ENCODE peak calls at places on chromosomes 3 and 15, in nine cellular contexts. C is RWPE1; H is mucosa of gallbladder; F is RPMI8226; X is AG09319; Z is anterior cingulate cortex; D is activated naive CD8-positive, alpha-beta T cell treated with anti-CD3 and anti-CD28 coated beads, Interleukin-2, amount 10 ng/mL, durations not matched to agents 7 days and 5 days; Y is fibroblast of pulmonary artery; V is mesenchymal stem cell. U is an unnamed sample.

GRCh38 chr3:32399030-32399620 is 7.5 kb downstream of the CMTM7 start:
- DNase-seq in X (no peak), V (peak), D (no peak), F (peak), H (no peak), Y (peak), C (no peak), Z (no peak), U (peak)

GRCh38 chr15:68820205-68820588 is 498 bp downstream of the ANP32A start:
- DNase-seq in C (peak), V (peak), H (peak), Y (peak), X (no peak), D (peak), Z (peak), F (peak), U (no peak)

GRCh38 chr3:152199069-152199838 is 69.5 kb upstream of the MBNL1 start:
- DNase-seq in D (no peak), H (no peak), V (no peak), Z (no peak), X (no peak), Y (no peak), C (no peak), F (peak), U (no peak)

GRCh38 chr3:111538687-111539086 is 3.3 kb upstream of the CD96 start:
- DNase-seq in D (no peak), X (no peak), Z (no peak), Y (peak), F (peak), V (peak), H (no peak), C (peak), U (no peak)

GRCh38 chr3:39102504-39103323 is 4.7 kb downstream of the GORASP1 start:
- DNase-seq in Z (no peak), C (no peak), Y (no peak), H (no peak), D (no peak), V (no peak), F (no peak), X (no peak), U (no peak)

GRCh38 chr3:22371592-22372291 is 620.7 kb upstream of the ZNF385D start:
- DNase-seq in C (no peak), V (no peak), Z (no peak), D (no peak), Y (no peak), F (no peak), X (no peak), H (no peak), U (no peak)

GRCh38 chr3:65466300-65466988 is 572.3 kb downstream of the MAGI1 start:
- DNase-seq in H (no peak), C (no peak), F (no peak), Z (no peak), X (no peak), V (no peak), Y (no peak), D (no peak), U (no peak)

GRCh38 chr15:49235446-49236207 is 65.6 kb downstream of the GALK2 start:
- DNase-seq in Y (peak), Z (peak), C (peak), F (peak), H (peak), D (no peak), V (peak), X (peak), U (peak)

GRCh38 chr15:89483079-89483478 is 13.3 kb downstream of the RHCG start:
- DNase-seq in Z (no peak), F (no peak), H (no peak), X (no peak), C (no peak), D (no peak), Y (no peak), V (no peak), U (no peak)

GRCh38 chr3:107450254-107450653 is 72.5 kb upstream of the BBX start:
- DNase-seq in Z (no peak), C (no peak), H (no peak), D (no peak), X (no peak), V (peak), F (no peak), Y (no peak), U (no peak)

GRCh38 chr3:27184261-27184660 is 184.9 kb downstream of the NEK10 start:
- DNase-seq in V (no peak), X (no peak), F (no peak), Y (no peak), Z (no peak), H (no peak), D (no peak), C (no peak), U (no peak)

GRCh38 chr3:62134061-62134496 is 239.3 kb downstream of the FEZF2 start:
- DNase-seq in V (no peak), F (peak), D (no peak), H (peak), Y (peak), C (peak), Z (no peak), X (no peak), U (no peak)

GRCh38 chr3:65233561-65233960 is 545.8 kb upstream of the ADAMTS9 start:
- DNase-seq in H (no peak), F (no peak), V (peak), Y (no peak), C (no peak), Z (no peak), D (no peak), X (no peak), U (no peak)

GRCh38 chr15:29676961-29677402 is 145.3 kb downstream of the TJP1 start:
- DNase-seq in H (no peak), X (no peak), Y (peak), V (no peak), Z (no peak), D (no peak), C (no peak), F (no peak), U (no peak)

GRCh38 chr15:64931381-64931780 is 19.7 kb downstream of the ANKDD1A start:
- DNase-seq in F (peak), C (no peak), V (no peak), D (no peak), H (no peak), Z (no peak), Y (no peak), X (no peak), U (no peak)

GRCh38 chr3:59759298-59760169 is 709.7 kb upstream of the CFAP20DC start:
- DNase-seq in H (no peak), C (no peak), Z (no peak), D (no peak), V (no peak), X (no peak), Y (no peak), F (no peak), U (no peak)

GRCh38 chr3:190984502-190985244 is 122.2 kb upstream of the GMNC start:
- DNase-seq in Y (no peak), D (no peak), X (no peak), V (no peak), Z (no peak), H (no peak), F (no peak), C (no peak), U (no peak)

GRCh38 chr3:174355505-174355904 is 503.6 kb upstream of the NAALADL2 start:
- DNase-seq in D (no peak), H (no peak), F (peak), Z (no peak), Y (peak), C (no peak), X (no peak), V (peak), U (no peak)

GRCh38 chr3:146124141-146124801 is 36.7 kb downstream of the PLOD2 start:
- DNase-seq in C (no peak), V (peak), Z (no peak), F (no peak), H (no peak), Y (peak), D (no peak), X (no peak), U (no peak)

GRCh38 chr15:44593042-44593736 is 56.2 kb downstream of the EIF3J start:
- DNase-seq in F (no peak), H (no peak), X (no peak), D (no peak), Z (no peak), C (no peak), V (peak), Y (peak), U (no peak)

GRCh38 chr3:194537732-194538247 is 51.0 kb upstream of the ATP13A3 start:
- DNase-seq in Z (no peak), D (no peak), H (peak), X (no peak), C (peak), V (peak), Y (peak), F (peak), U (no peak)

GRCh38 chr15:90868261-90868689 is at the start of gene FURIN:
- DNase-seq in Y (no peak), H (no peak), X (no peak), Z (no peak), V (no peak), F (no peak), C (no peak), D (no peak), U (no peak)

GRCh38 chr3:179503640-179504039 is 52.4 kb upstream of the GNB4 start:
- DNase-seq in F (no peak), H (no peak), D (no peak), V (no peak), X (no peak), Z (no peak), Y (no peak), C (no peak), U (no peak)

GRCh38 chr15:54564142-54564541 is 585.9 kb downstream of the UNC13C start:
- DNase-seq in C (no peak), D (no peak), V (no peak), Z (no peak), H (no peak), X (no peak), Y (no peak), F (no peak), U (no peak)

GRCh38 chr3:14925729-14926591 is 21.4 kb upstream of the NR2C2 start:
- DNase-seq in V (peak), Z (no peak), D (no peak), X (peak), H (no peak), Y (peak), F (peak), C (peak), U (peak)

GRCh38 chr15:78617131-78617915 is 3.5 kb downstream of the CHRNA3 start:
- DNase-seq in V (no peak), D (no peak), H (no peak), F (no peak), Y (no peak), Z (no peak), C (peak), X (no peak), U (no peak)

U was measured in midbrain.